ENCODE peak calls at places on chromosomes 11 and 22, in nine cellular contexts. A, Y, J, E, C, H, K, N and D are unnamed samples.

GRCh38 chr11:11416917-11417316 is 63.9 kb upstream of the CSNK2A3 start:
- DNase-seq in A (no peak), Y (no peak), J (peak), E (no peak), C (peak), H (no peak), K (no peak), N (no peak), D (no peak)

GRCh38 chr11:6647282-6647679 is 8.3 kb downstream of the DCHS1 start:
- DNase-seq in A (no peak), Y (no peak), J (no peak), E (peak), C (no peak), H (peak), K (peak), N (no peak), D (no peak)

GRCh38 chr11:65311197-65311631 is 3.5 kb upstream of the CDC42EP2 start:
- DNase-seq in A (no peak), Y (no peak), J (no peak), E (no peak), C (no peak), H (peak), K (peak), N (no peak), D (no peak)

GRCh38 chr22:49344196-49344595 is 483.5 kb downstream of the BRD1 start:
- DNase-seq in A (no peak), Y (no peak), J (no peak), E (no peak), C (no peak), H (peak), K (no peak), N (no peak), D (no peak)

GRCh38 chr11:45048870-45049825 is 97.3 kb upstream of the PRDM11 start:
- DNase-seq in A (no peak), Y (no peak), J (no peak), E (no peak), C (peak), H (no peak), K (no peak), N (no peak), D (peak)

GRCh38 chr11:24496371-24496727 is 504 bp upstream of the LUZP2 start:
- DNase-seq in A (no peak), Y (no peak), J (no peak), E (no peak), C (no peak), H (no peak), K (no peak), N (no peak), D (peak)

GRCh38 chr11:26626346-26626745 is 54.3 kb upstream of the MUC15 start:
- DNase-seq in A (no peak), Y (no peak), J (no peak), E (no peak), C (no peak), H (no peak), K (no peak), N (no peak), D (no peak)

GRCh38 chr22:27139935-27140493 is 482.6 kb downstream of the MIAT start:
- DNase-seq in A (no peak), Y (no peak), J (peak), E (peak), C (peak), H (no peak), K (no peak), N (no peak), D (no peak)

GRCh38 chr11:68406318-68407313 is 53.9 kb upstream of the PPP6R3 start:
- DNase-seq in A (no peak), Y (no peak), J (no peak), E (no peak), C (no peak), H (no peak), K (no peak), N (no peak), D (no peak)

GRCh38 chr11:36273110-36273509 is 16.1 kb downstream of the COMMD9 start:
- DNase-seq in A (no peak), Y (no peak), J (no peak), E (no peak), C (no peak), H (no peak), K (no peak), N (no peak), D (peak)

GRCh38 chr22:33111491-33111890 is 53.3 kb upstream of the SYN3 start:
- DNase-seq in A (no peak), Y (no peak), J (no peak), E (no peak), C (no peak), H (no peak), K (no peak), N (no peak), D (no peak)

GRCh38 chr22:32511776-32512175 is 37.2 kb downstream of the FBXO7 start:
- DNase-seq in A (no peak), Y (no peak), J (no peak), E (no peak), C (no peak), H (no peak), K (no peak), N (no peak), D (no peak)

GRCh38 chr11:126328001-126328390 is 24.1 kb downstream of the DCPS start:
- DNase-seq in A (no peak), Y (no peak), J (no peak), E (no peak), C (no peak), H (no peak), K (no peak), N (no peak), D (no peak)

GRCh38 chr11:14974723-14975587 is 2.8 kb upstream of the CALCA start:
- DNase-seq in A (peak), Y (peak), J (peak), E (no peak), C (no peak), H (peak), K (peak), N (no peak), D (peak)

GRCh38 chr22:50269573-50270301 is 443 bp downstream of the MAPK11 start:
- DNase-seq in A (no peak), Y (peak), J (no peak), E (no peak), C (no peak), H (peak), K (no peak), N (no peak), D (peak)

GRCh38 chr11:122981388-122982264 is at the start of gene BSX:
- DNase-seq in A (peak), Y (peak), J (no peak), E (no peak), C (peak), H (peak), K (peak), N (peak), D (peak)

GRCh38 chr11:11215058-11215815 is 137.8 kb downstream of the CSNK2A3 start:
- DNase-seq in A (no peak), Y (no peak), J (no peak), E (no peak), C (no peak), H (peak), K (no peak), N (no peak), D (no peak)

GRCh38 chr11:85682330-85683305 is 3.4 kb downstream of the CCDC89 start:
- DNase-seq in A (peak), Y (no peak), J (peak), E (peak), C (peak), H (no peak), K (peak), N (peak), D (peak)

GRCh38 chr11:3037041-3037944 is 19.9 kb downstream of the CARS1 start:
- DNase-seq in A (no peak), Y (peak), J (peak), E (peak), C (peak), H (peak), K (peak), N (peak), D (peak)

GRCh38 chr11:71140206-71140919 is 112.0 kb downstream of the SHANK2 start:
- DNase-seq in A (no peak), Y (no peak), J (no peak), E (no peak), C (no peak), H (no peak), K (no peak), N (peak), D (no peak)

GRCh38 chr22:42644422-42645340 is 4.3 kb upstream of the ATP5MGL start:
- DNase-seq in A (no peak), Y (no peak), J (no peak), E (peak), C (peak), H (peak), K (peak), N (no peak), D (no peak)

GRCh38 chr22:43550024-43550620 is 138.3 kb downstream of the MPPED1 start:
- DNase-seq in A (no peak), Y (no peak), J (no peak), E (peak), C (no peak), H (peak), K (no peak), N (no peak), D (no peak)

GRCh38 chr22:49154433-49154832 is 673.2 kb downstream of the BRD1 start:
- DNase-seq in A (no peak), Y (no peak), J (no peak), E (no peak), C (no peak), H (no peak), K (no peak), N (no peak), D (no peak)

GRCh38 chr11:134013518-134013917 is 55.4 kb upstream of the JAM3 start:
- DNase-seq in A (no peak), Y (no peak), J (no peak), E (no peak), C (no peak), H (no peak), K (no peak), N (no peak), D (no peak)

GRCh38 chr11:130999992-131000770 is 83.9 kb upstream of the SNX19 start:
- DNase-seq in A (no peak), Y (no peak), J (peak), E (no peak), C (peak), H (no peak), K (no peak), N (no peak), D (peak)

GRCh38 chr11:57515332-57516060 is at the start of gene SLC43A1:
- DNase-seq in A (no peak), Y (peak), J (peak), E (peak), C (peak), H (peak), K (peak), N (no peak), D (peak)

GRCh38 chr11:121968638-121969037 is 147.4 kb downstream of the BLID start:
- DNase-seq in A (no peak), Y (no peak), J (no peak), E (no peak), C (no peak), H (no peak), K (no peak), N (no peak), D (no peak)

GRCh38 chr11:122646549-122647340 is 8.8 kb upstream of the UBASH3B start:
- DNase-seq in A (no peak), Y (no peak), J (no peak), E (no peak), C (peak), H (no peak), K (no peak), N (no peak), D (no peak)

GRCh38 chr11:437228-437870 is 4.5 kb downstream of the ANO9 start:
- DNase-seq in A (no peak), Y (no peak), J (no peak), E (no peak), C (no peak), H (no peak), K (no peak), N (no peak), D (no peak)

GRCh38 chr22:39250838-39251237 is 6.1 kb upstream of the PDGFB start:
- DNase-seq in A (no peak), Y (no peak), J (no peak), E (no peak), C (no peak), H (no peak), K (no peak), N (no peak), D (no peak)

GRCh38 chr22:46911341-46911740 is 148.9 kb downstream of the TBC1D22A start:
- DNase-seq in A (no peak), Y (peak), J (no peak), E (no peak), C (no peak), H (no peak), K (no peak), N (no peak), D (no peak)

GRCh38 chr22:50713571-50714056 is 24.4 kb upstream of the ACR start:
- DNase-seq in A (no peak), Y (no peak), J (no peak), E (peak), C (no peak), H (no peak), K (peak), N (peak), D (no peak)

GRCh38 chr11:77026743-77027142 is 7.5 kb upstream of the B3GNT6 start:
- DNase-seq in A (no peak), Y (no peak), J (no peak), E (no peak), C (no peak), H (no peak), K (no peak), N (no peak), D (peak)

GRCh38 chr11:7579226-7579825 is 65.5 kb downstream of the PPFIBP2 start:
- DNase-seq in A (no peak), Y (no peak), J (no peak), E (peak), C (no peak), H (no peak), K (no peak), N (no peak), D (no peak)

GRCh38 chr11:134762248-134763029 is 350.4 kb upstream of the B3GAT1 start:
- DNase-seq in A (no peak), Y (no peak), J (no peak), E (no peak), C (peak), H (peak), K (no peak), N (no peak), D (no peak)

GRCh38 chr11:12274558-12275197 is 102.7 kb upstream of the PARVA start:
- DNase-seq in A (no peak), Y (no peak), J (no peak), E (peak), C (no peak), H (peak), K (no peak), N (no peak), D (no peak)